ENCODE peak calls at places on chromosomes 11 and 22, in eight cellular contexts. Z is NCI-H1417; Q is stimulated activated CD4-positive, alpha-beta T cell treated with anti-CD3 and anti-CD28 coated beads, Interleukin-1b, Interleukin-23, amount 100 ng/mL, for 1 hour; V is A549; S is AG10803; G is mucosa of gallbladder; P is cardiac muscle cell; R is AG09309. A is an unnamed sample.
A peak's percentile ranks its signal among the peaks of the same experiment; 100 is the strongest.

GRCh38 chr11:73177380-73178091 is 35.4 kb upstream of the FCHSD2 start:
- DNase-seq in Z (no peak), Q (no peak), V (no peak), S (peak; percentile 50), G (no peak), P (peak; percentile 60), R (no peak), A (no peak)

GRCh38 chr11:45580399-45580798 is 85.0 kb downstream of the CHST1 start:
- DNase-seq in Z (no peak), Q (no peak), V (peak; percentile 18), S (peak; percentile 13), G (peak; percentile 21), P (peak; percentile 69), R (no peak), A (no peak)

GRCh38 chr11:118939948-118940598 is 14.3 kb upstream of the BCL9L start:
- DNase-seq in Z (no peak), Q (no peak), V (no peak), S (no peak), G (no peak), P (peak; percentile 65), R (no peak), A (no peak)

GRCh38 chr22:48953830-48954229 is 873.8 kb downstream of the BRD1 start:
- DNase-seq in Z (no peak), Q (no peak), V (no peak), S (no peak), G (no peak), P (no peak), R (no peak), A (no peak)

GRCh38 chr11:74325649-74326645 is 14.5 kb upstream of the P4HA3 start:
- DNase-seq in Z (peak; percentile 67), Q (no peak), V (no peak), S (peak; percentile 97), G (peak; percentile 74), P (peak; percentile 96), R (peak; percentile 86), A (no peak)

GRCh38 chr11:24592342-24592741 is 95.5 kb downstream of the LUZP2 start:
- DNase-seq in Z (no peak), Q (no peak), V (no peak), S (no peak), G (no peak), P (no peak), R (no peak), A (no peak)

GRCh38 chr22:45903355-45904149 is 73.4 kb downstream of the WNT7B start:
- DNase-seq in Z (no peak), Q (no peak), V (no peak), S (peak; percentile 58), G (no peak), P (peak; percentile 76), R (peak; percentile 17), A (no peak)

GRCh38 chr22:44460287-44461082 is 37.5 kb downstream of the RTL6 start:
- DNase-seq in Z (no peak), Q (no peak), V (no peak), S (peak; percentile 6), G (no peak), P (peak; percentile 46), R (no peak), A (no peak)

GRCh38 chr11:97259884-97260283 is 870.1 kb downstream of the JRKL start:
- DNase-seq in Z (no peak), Q (no peak), V (no peak), S (no peak), G (no peak), P (no peak), R (no peak), A (no peak)

GRCh38 chr11:100612766-100613165 is 74.3 kb upstream of the ARHGAP42 start:
- DNase-seq in Z (no peak), Q (no peak), V (no peak), S (no peak), G (no peak), P (no peak), R (no peak), A (no peak)

GRCh38 chr11:61152816-61153592 is 8.2 kb downstream of the VPS37C start:
- DNase-seq in Z (no peak), Q (no peak), V (no peak), S (peak; percentile 87), G (no peak), P (peak; percentile 75), R (peak; percentile 52), A (no peak)

GRCh38 chr11:61701298-61701993 is 21.3 kb downstream of the DAGLA start:
- DNase-seq in Z (peak; percentile 59), Q (no peak), V (peak; percentile 66), S (no peak), G (no peak), P (no peak), R (no peak), A (peak; percentile 78)

GRCh38 chr11:66845143-66845875 is 2.1 kb downstream of the RCE1 start:
- DNase-seq in Z (no peak), Q (no peak), V (no peak), S (no peak), G (no peak), P (no peak), R (no peak), A (peak; percentile 38)

GRCh38 chr11:126993599-126993998 is 7.0 kb downstream of the KIRREL3 start:
- DNase-seq in Z (no peak), Q (no peak), V (peak; percentile 35), S (peak; percentile 70), G (no peak), P (no peak), R (no peak), A (no peak)

GRCh38 chr11:11979487-11980117 is 28.8 kb downstream of the DKK3 start:
- DNase-seq in Z (no peak), Q (no peak), V (peak; percentile 51), S (peak; percentile 80), G (peak; percentile 31), P (peak; percentile 67), R (no peak), A (no peak)

GRCh38 chr11:118343248-118343647 is 743 bp upstream of the CD3D start:
- DNase-seq in Z (no peak), Q (no peak), V (no peak), S (no peak), G (no peak), P (no peak), R (no peak), A (no peak)

GRCh38 chr22:39545310-39546063 is 12.9 kb upstream of the RPS19BP1 start:
- DNase-seq in Z (no peak), Q (no peak), V (no peak), S (no peak), G (peak; percentile 58), P (peak; percentile 61), R (no peak), A (peak; percentile 75)

GRCh38 chr22:49996192-49996531 is 16.4 kb downstream of the IL17REL start:
- DNase-seq in Z (no peak), Q (no peak), V (no peak), S (no peak), G (no peak), P (no peak), R (no peak), A (no peak)

GRCh38 chr11:113350646-113351045 is 36.3 kb downstream of the TTC12 start:
- DNase-seq in Z (no peak), Q (no peak), V (no peak), S (no peak), G (no peak), P (no peak), R (no peak), A (no peak)

A was measured in Caco-2.